ENCODE peak calls at places on chromosomes 16 and 17, in four cellular contexts. Y is endothelial cell, N is fibroblast of the aortic adventitia, O is tibial artery. D is an unnamed sample.

GRCh38 chr17:44110823-44111633 is 12.4 kb downstream of the HDAC5 start:
- DNase-seq in Y (peak; percentile 42), N (peak; percentile 92), O (peak; percentile 99), D (peak; percentile 89)

GRCh38 chr17:63772801-63773271 is 561 bp downstream of the CCDC47 start:
- DNase-seq in Y (no peak), O (no peak), N (peak; percentile 28), D (peak; percentile 10)

GRCh38 chr17:20206068-20206467 is 196.9 kb downstream of the SPECC1 start:
- DNase-seq in N (no peak), O (no peak), Y (no peak), D (no peak)

GRCh38 chr16:57739756-57740422 is 4.3 kb downstream of the KATNB1 start:
- DNase-seq in Y (no peak), O (no peak), N (no peak), D (no peak)

GRCh38 chr17:4940625-4941021 is 555 bp downstream of the RNF167 start:
- DNase-seq in N (no peak), O (no peak), Y (peak; percentile 39), D (no peak)

GRCh38 chr17:56633681-56634080 is 40.2 kb downstream of the NOG start:
- DNase-seq in Y (no peak), N (no peak), O (no peak), D (no peak)

GRCh38 chr17:497587-498034 is 145.0 kb upstream of the RPH3AL start:
- DNase-seq in N (no peak), O (no peak), Y (no peak), D (no peak)

GRCh38 chr16:28212532-28212873 is 738 bp upstream of the XPO6 start:
- DNase-seq in N (peak; percentile 28), Y (peak; percentile 8), O (no peak), D (peak; percentile 24)

GRCh38 chr16:50198802-50199410 is 45.8 kb downstream of the TENT4B start:
- DNase-seq in Y (no peak), N (no peak), O (no peak), D (no peak)

GRCh38 chr17:14033166-14033565 is 36.1 kb upstream of the COX10 start:
- DNase-seq in N (no peak), Y (no peak), O (no peak), D (no peak)

GRCh38 chr16:85195884-85196816 is 83.9 kb upstream of the CIBAR2 start:
- DNase-seq in Y (no peak), O (peak; percentile 86), N (peak; percentile 61), D (no peak)

GRCh38 chr16:4309833-4310266 is 6.0 kb upstream of the GLIS2 start:
- DNase-seq in O (peak; percentile 87), N (peak; percentile 80), Y (peak; percentile 80), D (peak; percentile 87)

GRCh38 chr17:82583720-82584234 is 64.2 kb downstream of the FOXK2 start:
- DNase-seq in Y (no peak), O (no peak), N (no peak), D (no peak)

GRCh38 chr17:40534431-40535189 is 30.7 kb downstream of the CCR7 start:
- DNase-seq in Y (no peak), N (peak; percentile 49), O (no peak), D (no peak)

GRCh38 chr17:79803997-79804855 is 7.3 kb upstream of the CBX8 start:
- DNase-seq in O (no peak), N (peak; percentile 21), Y (no peak), D (no peak)

GRCh38 chr16:80477838-80478237 is 63.0 kb upstream of the DYNLRB2 start:
- DNase-seq in O (no peak), Y (no peak), N (no peak), D (no peak)

GRCh38 chr17:12510535-12510934 is 155.2 kb upstream of the MYOCD start:
- DNase-seq in O (no peak), Y (no peak), N (peak; percentile 12), D (peak; percentile 68)

GRCh38 chr17:29615048-29615385 is 7.7 kb downstream of the CORO6 start:
- DNase-seq in N (peak; percentile 40), Y (no peak), O (no peak), D (no peak)

GRCh38 chr16:22782299-22782698 is 31.7 kb upstream of the HS3ST2 start:
- DNase-seq in O (no peak), Y (peak; percentile 39), N (no peak), D (no peak)

DNA sequence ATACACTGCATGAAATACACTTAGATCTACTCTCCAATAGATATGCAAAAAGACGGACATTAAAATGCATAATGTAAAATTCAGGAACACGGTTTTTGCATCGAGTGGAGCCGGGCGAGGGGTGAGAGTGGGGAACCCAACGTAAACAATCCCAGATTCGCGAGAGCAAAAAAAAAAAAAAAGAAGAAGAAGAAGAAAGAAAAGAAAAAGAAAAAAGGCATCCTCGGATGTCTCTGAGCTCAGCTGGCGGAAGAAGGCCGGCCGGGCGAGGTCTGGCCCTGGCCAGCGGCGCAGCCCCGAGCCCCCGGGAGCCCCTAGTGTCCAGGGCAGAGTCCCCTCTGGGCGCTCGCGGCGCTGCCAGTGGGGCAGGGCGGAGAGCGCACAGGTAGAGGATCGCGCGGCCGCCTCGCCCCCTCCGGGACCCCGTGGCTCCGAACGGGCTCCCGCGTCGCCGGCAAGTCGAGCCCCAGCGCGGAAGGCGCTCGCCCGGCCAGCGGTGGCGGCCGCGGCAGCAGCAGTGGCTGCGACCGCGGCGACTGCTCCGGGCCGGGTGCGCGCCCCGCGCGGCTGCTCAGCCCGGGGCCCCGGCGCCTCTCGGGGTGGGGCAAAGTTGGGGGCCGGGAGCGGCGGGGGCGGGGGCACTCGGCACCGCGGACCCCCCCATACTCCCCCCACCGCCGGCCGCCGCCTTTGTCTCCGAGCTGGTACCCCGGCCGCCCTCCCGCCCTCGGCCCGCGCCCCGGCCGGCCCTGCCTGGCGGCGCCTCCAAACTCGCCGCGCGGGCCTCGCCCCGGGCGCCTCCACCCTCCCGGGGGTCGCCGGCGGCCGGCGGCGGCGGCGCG is 9.7 kb upstream of the ZFHX3 start:
- DNase-seq in O (peak; percentile 67), N (no peak), Y (peak; percentile 61), D (no peak)
- TF ChIP-seq CTCF in O (no peak), N (no peak), Y (no peak), D (peak; percentile 51)

GRCh38 chr16:1123525-1124230 is 27.6 kb upstream of the C1QTNF8 start:
- DNase-seq in Y (no peak), N (no peak), O (no peak), D (no peak)
- TF ChIP-seq CTCF in Y (no peak), N (no peak), O (no peak), D (no peak)

GRCh38 chr17:75124041-75124818 is 7.3 kb downstream of the NT5C start:
- DNase-seq in Y (no peak), N (peak; percentile 43), O (peak; percentile 69), D (peak; percentile 7)
- TF ChIP-seq CTCF in Y (no peak), N (no peak), O (no peak), D (no peak)

DNA sequence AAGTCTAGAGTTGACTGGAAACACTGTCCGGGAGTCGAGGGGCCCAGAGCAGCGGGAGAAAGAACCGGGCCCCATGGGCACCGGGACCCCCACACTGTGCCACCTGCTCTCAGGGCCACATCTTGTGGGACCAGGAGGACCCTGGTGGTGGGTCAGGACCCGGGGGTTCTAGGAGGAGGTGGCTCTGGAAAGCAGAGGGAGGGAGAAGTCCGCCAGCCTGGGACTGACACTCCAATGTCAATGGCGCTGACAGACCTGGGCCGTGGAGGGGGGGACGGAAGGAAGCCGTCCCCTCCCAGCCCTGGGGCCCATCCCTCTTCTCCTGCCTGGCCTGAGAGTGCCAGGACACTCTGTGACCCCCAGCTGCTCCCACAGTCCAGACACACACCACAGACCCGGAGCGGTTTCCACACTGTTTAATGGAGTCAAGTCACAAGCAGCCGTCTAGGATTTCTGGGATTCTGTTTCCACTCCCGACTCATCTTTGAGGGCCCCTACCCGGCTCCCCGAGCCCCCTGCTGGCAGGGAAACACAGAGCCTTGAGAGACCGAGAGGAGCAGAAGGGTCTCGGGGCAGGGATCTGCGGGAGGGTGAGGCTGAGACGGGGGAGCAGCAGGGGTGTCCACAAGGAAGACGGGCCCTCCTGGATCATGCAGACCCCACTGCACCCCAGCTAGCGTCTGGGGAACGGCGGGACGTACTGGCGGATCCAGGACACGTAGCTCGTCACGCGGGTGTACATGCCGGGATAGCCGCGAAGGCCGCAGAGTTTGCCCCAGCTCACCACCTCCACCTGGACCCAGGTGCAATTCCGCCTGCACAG is 23.6 kb upstream of the UBE2I start:
- DNase-seq in Y (no peak), O (no peak), N (no peak), D (no peak)
- TF ChIP-seq CTCF in Y (no peak), O (no peak), N (no peak), D (peak; percentile 23)

D was measured in HFFc6.